ENCODE peak calls at places on chromosomes 2 and 18, in seven cellular contexts. A is cardiac muscle cell, H is upper lobe of right lung, Y is fibroblast of mammary gland, N is prostate gland, J is astrocyte of the cerebellum, F is ascending aorta. Q is an unnamed sample.
A peak's percentile ranks its signal among the peaks of the same experiment; 100 is the strongest.

GRCh38 chr2:218985325-218986091 is 524 bp upstream of the FEV start:
- DNase-seq in Y (no peak), A (no peak), N (no peak), F (no peak), J (no peak), H (no peak), Q (no peak)

GRCh38 chr2:47904903-47905453 is 1.3 kb downstream of the FBXO11 start:
- DNase-seq in H (peak; percentile 76), J (no peak), F (peak; percentile 65), Y (no peak), A (peak; percentile 24), N (peak; percentile 23), Q (peak; percentile 21)

GRCh38 chr18:78406743-78407455 is 572.7 kb upstream of the SALL3 start:
- DNase-seq in J (no peak), Y (no peak), H (no peak), N (peak; percentile 87), F (no peak), A (no peak), Q (no peak)

GRCh38 chr18:50306944-50307343 is 19.5 kb upstream of the CXXC1 start:
- DNase-seq in N (no peak), J (peak; percentile 83), A (peak; percentile 98), F (no peak), Y (peak; percentile 77), H (no peak), Q (peak; percentile 69)

GRCh38 chr2:217289909-217290283 is 430.0 kb upstream of the TNP1 start:
- DNase-seq in J (no peak), Y (no peak), H (no peak), F (no peak), N (peak; percentile 22), A (peak; percentile 16), Q (peak; percentile 39)

GRCh38 chr2:232697807-232698110 is 628 bp downstream of the GIGYF2 start:
- DNase-seq in H (no peak), Y (no peak), A (no peak), N (no peak), J (no peak), F (peak; percentile 69), Q (no peak)

GRCh38 chr2:232889876-232890401 is 19.9 kb downstream of the SNORC start:
- DNase-seq in J (no peak), F (no peak), N (no peak), A (no peak), H (peak; percentile 52), Y (no peak), Q (no peak)

GRCh38 chr2:38095996-38096861 is 20.3 kb upstream of the CYP1B1 start:
- DNase-seq in Y (peak; percentile 68), F (no peak), N (peak; percentile 80), H (no peak), A (peak; percentile 57), J (no peak), Q (no peak)

GRCh38 chr2:160956243-160956802 is 203.9 kb upstream of the TANK start:
- DNase-seq in Y (peak; percentile 55), J (no peak), H (no peak), N (no peak), F (peak; percentile 82), A (no peak), Q (peak; percentile 22)

GRCh38 chr2:241123816-241124536 is 21.9 kb upstream of the MTERF4 start:
- DNase-seq in F (no peak), A (no peak), Y (no peak), H (peak; percentile 59), J (no peak), N (peak; percentile 88), Q (no peak)

GRCh38 chr18:23213200-23213599 is 77.9 kb downstream of the CABLES1 start:
- DNase-seq in J (no peak), N (no peak), A (peak; percentile 46), Y (peak; percentile 26), F (no peak), H (no peak), Q (peak; percentile 44)

GRCh38 chr2:54100772-54101171 is 14.6 kb upstream of the ACYP2 start:
- DNase-seq in N (no peak), J (no peak), F (no peak), A (no peak), Y (no peak), H (no peak), Q (no peak)

GRCh38 chr2:136019304-136019703 is 33.9 kb upstream of the DARS1 start:
- DNase-seq in J (no peak), N (no peak), A (no peak), H (no peak), F (no peak), Y (no peak), Q (no peak)

GRCh38 chr18:29418136-29418535 is 1241.2 kb upstream of the CDH2 start:
- DNase-seq in Y (peak; percentile 89), F (no peak), N (no peak), H (no peak), J (peak; percentile 8), A (peak; percentile 66), Q (peak; percentile 87)

GRCh38 chr2:42651057-42651456 is 82.6 kb downstream of the MTA3 start:
- DNase-seq in Y (no peak), N (no peak), A (no peak), J (no peak), H (no peak), F (no peak), Q (no peak)

GRCh38 chr2:149141046-149141445 is 102.5 kb downstream of the LYPD6B start:
- DNase-seq in F (no peak), A (no peak), J (no peak), N (no peak), H (no peak), Y (no peak), Q (no peak)

GRCh38 chr18:61924550-61924949 is 31.7 kb upstream of the RNF152 start:
- DNase-seq in H (no peak), F (no peak), A (no peak), Y (no peak), J (no peak), N (no peak), Q (no peak)

GRCh38 chr2:37421686-37422085 is 77.3 kb downstream of the QPCT start:
- DNase-seq in H (no peak), Y (peak; percentile 3), N (no peak), F (no peak), A (no peak), J (no peak), Q (no peak)

GRCh38 chr18:59481436-59481835 is 122.4 kb upstream of the LMAN1 start:
- DNase-seq in A (peak; percentile 29), J (no peak), F (no peak), H (no peak), Y (peak; percentile 43), N (no peak), Q (no peak)

GRCh38 chr18:26457611-26458350 is 90.6 kb downstream of the KCTD1 start:
- DNase-seq in J (no peak), F (no peak), A (no peak), Y (no peak), H (no peak), N (no peak), Q (no peak)
- TF ChIP-seq CTCF in J (no peak), F (no peak), A (no peak), Y (no peak), H (no peak), N (no peak), Q (peak; percentile 35)

DNA sequence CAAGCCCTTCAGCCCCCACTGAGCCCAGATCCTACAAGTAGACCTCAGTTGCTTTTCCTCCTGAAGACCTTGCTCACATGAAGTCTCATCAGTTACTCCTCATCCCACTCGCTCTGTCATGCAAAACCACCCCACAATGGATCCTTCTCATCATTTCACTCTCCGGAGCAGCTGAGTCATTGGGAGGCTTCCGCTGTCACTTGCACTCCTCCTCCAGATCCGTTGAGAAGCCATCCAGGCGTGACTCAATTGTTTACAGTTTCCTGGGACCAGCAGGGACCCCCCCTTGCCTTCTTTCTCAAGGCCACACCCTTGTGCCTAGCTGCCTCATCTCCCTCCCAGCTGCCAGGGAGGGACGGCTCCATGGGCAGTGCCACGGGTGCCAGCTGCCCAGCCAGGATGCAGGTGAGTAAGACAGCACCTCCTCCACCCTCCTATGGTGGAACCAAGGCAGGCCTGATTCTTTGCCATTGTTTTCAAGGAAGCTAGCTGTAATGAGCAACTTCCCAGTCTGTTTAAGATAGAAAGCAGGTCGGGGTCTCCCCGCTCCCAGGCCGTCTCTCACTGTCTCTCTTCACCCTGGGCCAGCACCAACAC is 16.3 kb downstream of the GPR55 start:
- DNase-seq in H (peak; percentile 48), N (no peak), Y (peak; percentile 92), A (peak; percentile 67), F (peak; percentile 35), J (no peak), Q (peak; percentile 57)
- H3K4me3 ChIP-seq in H (no peak overlapping the region), N (no peak overlapping the region), Y (no peak overlapping the region), A (no peak overlapping the region), F (no peak overlapping the region), J (no peak overlapping the region), Q (no peak overlapping the region)

DNA sequence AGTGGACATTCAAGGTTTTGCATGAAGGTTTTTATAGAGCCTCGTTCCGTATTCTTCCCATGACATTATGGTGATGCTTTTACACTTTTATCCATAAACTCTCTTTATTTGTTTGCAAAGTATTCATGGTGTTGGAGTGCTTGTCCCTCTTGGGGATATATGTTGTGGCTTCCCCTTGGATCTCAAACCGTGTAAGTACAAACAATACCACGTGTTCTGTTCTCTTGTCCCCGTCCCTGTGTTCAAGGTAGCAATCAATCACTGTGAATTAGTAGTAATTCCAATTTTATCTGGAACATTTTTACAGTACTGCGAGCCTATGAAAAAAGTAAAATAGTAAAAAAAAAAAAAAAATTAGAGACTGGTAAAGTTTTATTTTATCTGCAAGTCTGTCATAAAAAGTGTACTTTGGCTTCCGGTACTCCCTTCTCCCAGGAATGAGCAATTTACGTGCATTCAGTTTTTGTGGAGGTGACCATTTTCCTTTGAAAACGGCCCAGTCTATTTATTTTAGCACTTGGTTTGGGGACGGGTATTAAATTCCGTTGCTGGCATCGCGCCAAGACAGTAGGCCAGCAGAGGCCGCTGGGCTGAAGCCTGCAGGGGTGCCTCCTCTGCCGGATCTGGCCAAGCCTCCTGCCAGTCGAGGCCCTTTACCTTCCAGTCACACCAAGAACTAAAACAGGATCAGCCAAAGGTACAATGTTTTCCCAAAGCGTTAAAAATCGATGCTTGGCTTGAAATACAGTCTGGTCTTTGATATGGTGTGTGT is 175.7 kb downstream of the SOCS6 start:
- DNase-seq in J (peak; percentile 37), A (peak; percentile 78), H (peak; percentile 87), N (peak; percentile 49), F (peak; percentile 79), Y (peak; percentile 59), Q (peak; percentile 68)
- TF ChIP-seq CTCF in J (peak; percentile 33), A (peak; percentile 48), H (peak; percentile 31), N (no peak), F (no peak), Y (peak; percentile 36), Q (peak; percentile 38)

GRCh38 chr18:72541871-72542690 is 2.1 kb downstream of the CBLN2 start:
- DNase-seq in Y (no peak), H (no peak), N (no peak), J (no peak), F (no peak), A (no peak), Q (no peak)
- H3K4me3 ChIP-seq in Y (no peak overlapping the region), H (no peak overlapping the region), N (no peak overlapping the region), J (peak overlapping the region; percentile 30), F (peak overlapping the region; percentile 21), A (peak overlapping the region; percentile 42), Q (no peak overlapping the region)

GRCh38 chr18:64271975-64272659 is 123.2 kb upstream of the LINC00305 start:
- DNase-seq in A (no peak), J (no peak), H (no peak), Y (no peak), F (no peak), N (no peak), Q (no peak)
- TF ChIP-seq CTCF in A (no peak), J (no peak), H (no peak), Y (no peak), F (no peak), N (no peak), Q (no peak)

Q was measured in cardiac fibroblast.